ENCODE peak calls at places on chromosomes 3 and 15, in ten cellular contexts. J, N, R, F, D, L, B, P, M and E are unnamed samples.

GRCh38 chr15:49301562-49301961 is 121.5 kb upstream of the FGF7 start:
- DNase-seq in J (no peak), N (no peak), R (no peak), F (no peak), D (peak), L (no peak), B (no peak), P (no peak), M (no peak), E (no peak)

GRCh38 chr15:69798481-69799315 is 299.0 kb downstream of the TLE3 start:
- DNase-seq in J (no peak), N (no peak), R (no peak), F (no peak), D (peak), L (no peak), B (no peak), P (no peak), M (no peak), E (peak)

GRCh38 chr3:138938877-138939562 is 7.9 kb downstream of the FOXL2 start:
- DNase-seq in J (peak), N (no peak), R (peak), F (no peak), D (no peak), L (no peak), B (no peak), P (no peak), M (no peak), E (no peak)

GRCh38 chr15:80431635-80432034 is 27.5 kb downstream of the ARNT2 start:
- DNase-seq in J (no peak), N (no peak), R (no peak), F (no peak), D (no peak), L (no peak), B (no peak), P (no peak), M (no peak), E (no peak)

GRCh38 chr3:94176886-94177285 is 114.0 kb downstream of the NSUN3 start:
- DNase-seq in J (no peak), N (no peak), R (no peak), F (no peak), D (no peak), L (no peak), B (no peak), P (peak), M (no peak), E (no peak)

GRCh38 chr15:85380860-85381535 is 595 bp downstream of the AKAP13 start:
- DNase-seq in J (peak), N (peak), R (peak), F (peak), D (peak), L (peak), B (peak), P (no peak), M (peak), E (no peak)

GRCh38 chr3:101255441-101255840 is 64.9 kb downstream of the IMPG2 start:
- DNase-seq in J (no peak), N (no peak), R (no peak), F (no peak), D (no peak), L (no peak), B (no peak), P (no peak), M (no peak), E (no peak)

GRCh38 chr3:150299221-150299620 is 108.9 kb upstream of the TSC22D2 start:
- DNase-seq in J (peak), N (peak), R (peak), F (no peak), D (peak), L (no peak), B (no peak), P (no peak), M (no peak), E (peak)

GRCh38 chr15:74121040-74121439 is 9.3 kb upstream of the ISLR2 start:
- DNase-seq in J (peak), N (no peak), R (no peak), F (no peak), D (no peak), L (no peak), B (no peak), P (no peak), M (no peak), E (no peak)

GRCh38 chr3:126703512-126704493 is at the start of gene CHCHD6:
- DNase-seq in J (peak), N (peak), R (peak), F (peak), D (peak), L (peak), B (peak), P (peak), M (peak), E (peak)

GRCh38 chr15:69298697-69299441 is at the start of gene PAQR5:
- DNase-seq in J (peak), N (peak), R (peak), F (no peak), D (peak), L (no peak), B (peak), P (no peak), M (peak), E (peak)

GRCh38 chr3:129019266-129019665 is 18.2 kb downstream of the EFCC1 start:
- DNase-seq in J (no peak), N (no peak), R (no peak), F (no peak), D (no peak), L (no peak), B (no peak), P (no peak), M (no peak), E (no peak)

GRCh38 chr3:106204160-106204868 is 335.5 kb upstream of the CBLB start:
- DNase-seq in J (no peak), N (no peak), R (no peak), F (no peak), D (no peak), L (no peak), B (no peak), P (no peak), M (no peak), E (no peak)

GRCh38 chr3:61688307-61688695 is 126.9 kb downstream of the PTPRG start:
- DNase-seq in J (peak), N (peak), R (peak), F (no peak), D (no peak), L (no peak), B (no peak), P (no peak), M (no peak), E (peak)

GRCh38 chr3:13193320-13194284 is 120.4 kb upstream of the IQSEC1 start:
- DNase-seq in J (no peak), N (no peak), R (no peak), F (no peak), D (no peak), L (no peak), B (no peak), P (no peak), M (peak), E (no peak)